ENCODE peak calls at places on chromosomes 6 and 20, in seven cellular contexts. V, Z, A, M, N, U and F are unnamed samples.

GRCh38 chr20:38649275-38649891 is 47.8 kb downstream of the ARHGAP40 start:
- DNase-seq in Z (no peak), M (no peak), U (no peak), V (no peak), A (no peak), N (no peak), F (no peak)

GRCh38 chr6:96947055-96947454 is 22.5 kb downstream of the KLHL32 start:
- DNase-seq in N (peak), U (no peak), Z (no peak), A (no peak), V (no peak), M (no peak), F (no peak)

GRCh38 chr6:125346926-125347563 is 45.3 kb upstream of the HDDC2 start:
- DNase-seq in Z (no peak), U (no peak), V (no peak), N (peak), A (no peak), M (no peak), F (no peak)

GRCh38 chr6:40586800-40587201 is 363 bp downstream of the LRFN2 start:
- DNase-seq in M (no peak), Z (no peak), N (no peak), U (no peak), V (no peak), A (no peak), F (no peak)

GRCh38 chr6:159540152-159540551 is 152.9 kb downstream of the SOD2 start:
- DNase-seq in U (no peak), A (no peak), M (no peak), V (no peak), N (no peak), Z (no peak), F (no peak)

GRCh38 chr6:163356324-163356723 is 58.2 kb upstream of the QKI start:
- DNase-seq in A (peak), U (peak), N (no peak), M (no peak), Z (no peak), V (no peak), F (no peak)

GRCh38 chr6:99802396-99803031 is 191.5 kb downstream of the MCHR2 start:
- DNase-seq in U (no peak), A (no peak), V (no peak), N (no peak), Z (no peak), M (no peak), F (no peak)

GRCh38 chr6:54017877-54018276 is 93.4 kb upstream of the MLIP start:
- DNase-seq in Z (no peak), U (no peak), M (no peak), V (no peak), N (no peak), A (no peak), F (no peak)

GRCh38 chr6:144912474-144912873 is 627.3 kb downstream of the UTRN start:
- DNase-seq in Z (no peak), V (no peak), U (no peak), N (no peak), A (no peak), M (no peak), F (no peak)

GRCh38 chr20:46544576-46544975 is 5.9 kb downstream of the OCSTAMP start:
- DNase-seq in N (no peak), U (no peak), M (no peak), A (no peak), Z (no peak), V (no peak), F (no peak)

GRCh38 chr6:89818977-89819335 is 638 bp downstream of the MDN1 start:
- DNase-seq in N (no peak), M (no peak), V (peak), A (no peak), Z (no peak), U (no peak), F (no peak)

GRCh38 chr6:17278289-17279061 is 2.7 kb upstream of the RBM24 start:
- DNase-seq in V (no peak), A (no peak), M (no peak), Z (no peak), U (no peak), N (no peak), F (no peak)

GRCh38 chr6:36897629-36898028 is 11.9 kb downstream of the C6orf89 start:
- DNase-seq in Z (no peak), A (no peak), M (peak), N (no peak), V (no peak), U (no peak), F (no peak)

GRCh38 chr6:6610031-6610591 is 21.6 kb downstream of the LY86 start:
- DNase-seq in Z (no peak), V (peak), U (no peak), M (no peak), A (no peak), N (peak), F (no peak)

GRCh38 chr6:53484409-53485280 is 60.3 kb downstream of the GCLC start:
- DNase-seq in U (peak), V (peak), N (no peak), M (peak), Z (peak), A (peak), F (no peak)

GRCh38 chr20:10661261-10661660 is 12.5 kb downstream of the JAG1 start:
- DNase-seq in Z (peak), U (no peak), V (no peak), M (no peak), N (no peak), A (no peak), F (peak)

GRCh38 chr6:83860347-83860731 is 850 bp downstream of the CYB5R4 start:
- DNase-seq in A (no peak), M (no peak), U (no peak), Z (no peak), V (no peak), N (no peak), F (no peak)

GRCh38 chr20:56778765-56779195 is 149.7 kb downstream of the TFAP2C start:
- DNase-seq in V (no peak), U (peak), Z (no peak), N (no peak), M (no peak), A (peak), F (no peak)

GRCh38 chr20:16661738-16662137 is 68.1 kb upstream of the SNRPB2 start:
- DNase-seq in A (no peak), Z (no peak), U (peak), N (no peak), V (no peak), M (no peak), F (no peak)

GRCh38 chr6:170279426-170279825 is 11.5 kb downstream of the DLL1 start:
- DNase-seq in N (no peak), U (no peak), A (no peak), V (no peak), Z (no peak), M (no peak), F (no peak)

GRCh38 chr6:82957171-82957894 is 108.3 kb downstream of the UBE3D start:
- DNase-seq in V (no peak), M (no peak), N (no peak), Z (no peak), U (no peak), A (no peak), F (no peak)

GRCh38 chr20:49631074-49631716 is 63.3 kb upstream of the PTGIS start:
- DNase-seq in U (no peak), Z (no peak), N (no peak), V (no peak), M (no peak), A (no peak), F (no peak)

GRCh38 chr6:10733151-10733715 is 10.4 kb downstream of the TMEM14C start:
- DNase-seq in Z (no peak), N (no peak), M (no peak), U (no peak), A (no peak), V (no peak), F (no peak)

GRCh38 chr20:36462440-36463211 is 78.7 kb upstream of the MYL9 start:
- DNase-seq in U (peak), V (peak), Z (peak), M (peak), N (no peak), A (peak), F (peak)

GRCh38 chr6:152636675-152637421 is at the start of gene SYNE1:
- DNase-seq in A (peak), Z (peak), U (peak), N (no peak), M (no peak), V (no peak), F (no peak)

GRCh38 chr6:131290955-131291354 is 155.7 kb downstream of the AKAP7 start:
- DNase-seq in N (no peak), Z (no peak), U (no peak), M (no peak), A (no peak), V (no peak), F (no peak)

GRCh38 chr6:41584668-41585205 is 38.6 kb downstream of the FOXP4 start:
- DNase-seq in A (no peak), V (peak), N (no peak), U (no peak), Z (no peak), M (no peak), F (no peak)

GRCh38 chr6:11730645-11731044 is 48.0 kb downstream of the ADTRP start:
- DNase-seq in M (no peak), A (no peak), N (peak), Z (no peak), U (no peak), V (peak), F (no peak)

GRCh38 chr6:31558318-31558625 is 10.9 kb downstream of the NFKBIL1 start:
- DNase-seq in U (no peak), N (no peak), M (no peak), V (no peak), A (no peak), Z (no peak), F (no peak)

GRCh38 chr6:87832025-87832825 is 130.2 kb upstream of the AKIRIN2 start:
- DNase-seq in V (no peak), Z (no peak), A (no peak), U (no peak), N (peak), M (no peak), F (no peak)

GRCh38 chr20:10074513-10074912 is 39.7 kb downstream of the ANKEF1 start:
- DNase-seq in U (no peak), M (peak), N (no peak), A (no peak), Z (no peak), V (no peak), F (no peak)

GRCh38 chr6:136553166-136553787 is 3.1 kb upstream of the MAP7 start:
- DNase-seq in U (no peak), M (no peak), N (no peak), A (no peak), V (peak), Z (no peak), F (no peak)

GRCh38 chr6:20811112-20811746 is 277.0 kb downstream of the CDKAL1 start:
- DNase-seq in A (no peak), M (no peak), N (no peak), V (no peak), Z (no peak), U (peak), F (no peak)

GRCh38 chr6:137147195-137147594 is 26.2 kb downstream of the IL22RA2 start:
- DNase-seq in V (no peak), Z (no peak), U (no peak), M (no peak), N (no peak), A (no peak), F (no peak)

GRCh38 chr6:111534366-111534765 is 51.3 kb upstream of the REV3L start:
- DNase-seq in Z (peak), M (peak), V (peak), A (peak), N (no peak), U (peak), F (no peak)

GRCh38 chr6:9938801-9939200 is 476.1 kb downstream of the TFAP2A start:
- DNase-seq in M (no peak), Z (no peak), V (no peak), U (no peak), N (no peak), A (no peak), F (no peak)

GRCh38 chr20:23156170-23156841 is 70.2 kb upstream of the CD93 start:
- DNase-seq in A (no peak), M (peak), Z (no peak), V (peak), N (no peak), U (no peak), F (peak)

GRCh38 chr20:23257848-23258746 is 92.5 kb upstream of the NXT1 start:
- DNase-seq in U (peak), A (no peak), Z (peak), N (no peak), V (no peak), M (no peak), F (peak)

GRCh38 chr6:37705239-37706051 is 7.8 kb upstream of the MDGA1 start:
- DNase-seq in A (peak), U (peak), V (peak), M (peak), Z (peak), N (peak), F (no peak)

GRCh38 chr20:295804-296203 is 1.6 kb upstream of the ZCCHC3 start:
- DNase-seq in V (no peak), A (no peak), M (no peak), N (no peak), Z (no peak), U (no peak), F (no peak)
- H3K27ac ChIP-seq in V (no peak), A (no peak), M (no peak), N (no peak), Z (no peak), U (no peak), F (no peak)

GRCh38 chr6:110399219-110400071 is 15.9 kb downstream of the DDO start:
- DNase-seq in N (no peak), Z (no peak), M (no peak), A (peak), V (no peak), U (no peak), F (no peak)
- H3K4me3 ChIP-seq in N (no peak), Z (peak), M (peak), A (peak), V (peak), U (peak), F (peak)

GRCh38 chr6:835476-836160 is 142.7 kb upstream of the EXOC2 start:
- DNase-seq in U (peak), N (no peak), M (no peak), A (peak), Z (no peak), V (no peak), F (no peak)
- TF ChIP-seq CTCF in U (no peak), N (no peak), M (no peak), A (no peak), Z (no peak), V (no peak), F (no peak)

GRCh38 chr6:49649982-49650381 is 13.3 kb upstream of the RHAG start:
- DNase-seq in U (no peak), Z (no peak), V (no peak), M (no peak), N (no peak), A (no peak), F (no peak)

GRCh38 chr6:49647470-49647869 is 10.8 kb upstream of the RHAG start:
- DNase-seq in A (no peak), Z (no peak), U (no peak), V (no peak), N (no peak), M (no peak), F (no peak)

GRCh38 chr6:49653942-49654341 is 17.3 kb upstream of the RHAG start:
- DNase-seq in M (no peak), A (no peak), U (no peak), Z (no peak), N (no peak), V (no peak), F (no peak)

GRCh38 chr6:49653438-49653837 is 16.8 kb upstream of the RHAG start:
- DNase-seq in N (no peak), M (no peak), A (no peak), V (no peak), Z (no peak), U (no peak), F (no peak)

GRCh38 chr6:49651239-49651638 is 14.6 kb upstream of the RHAG start:
- DNase-seq in N (no peak), M (no peak), Z (no peak), U (no peak), A (no peak), V (no peak), F (no peak)
- H3K27ac ChIP-seq in N (no peak), M (no peak), Z (no peak), U (no peak), A (no peak), V (no peak), F (no peak)